ENCODE peak calls at places on chromosomes 12 and 14, in eight cellular contexts. W, A, Y, B, I, P, L and R are unnamed samples.
A peak's percentile ranks its signal among the peaks of the same experiment; 100 is the strongest.

GRCh38 chr14:63565448-63565847 is 22.3 kb upstream of the PPP2R5E start:
- DNase-seq in I (no peak), B (no peak), P (no peak), L (no peak), Y (no peak), A (no peak), W (no peak), R (no peak)

GRCh38 chr12:84891106-84891838 is 21.3 kb downstream of the SLC6A15 start:
- DNase-seq in A (no peak), Y (no peak), P (no peak), L (no peak), I (no peak), W (peak; percentile 32), B (peak; percentile 36), R (peak; percentile 12)

GRCh38 chr12:189622-189962 is 24.4 kb downstream of the SLC6A12 start:
- DNase-seq in A (no peak), W (no peak), B (no peak), Y (no peak), L (no peak), I (no peak), P (no peak), R (no peak)

GRCh38 chr14:100246809-100247428 is 8.0 kb downstream of the YY1 start:
- DNase-seq in I (peak; percentile 39), W (peak; percentile 47), P (no peak), L (no peak), A (no peak), B (peak; percentile 63), Y (no peak), R (peak; percentile 34)

GRCh38 chr14:89225607-89226006 is 191.4 kb downstream of the FOXN3 start:
- DNase-seq in Y (no peak), A (no peak), I (no peak), P (no peak), W (no peak), L (no peak), B (no peak), R (no peak)

GRCh38 chr14:68780358-68781160 is 12.3 kb downstream of the ZFP36L1 start:
- DNase-seq in B (peak; percentile 72), P (no peak), I (peak; percentile 88), A (peak; percentile 69), W (peak; percentile 62), L (peak; percentile 86), Y (peak; percentile 50), R (peak; percentile 75)

GRCh38 chr12:48779869-48780268 is 9.0 kb downstream of the ADCY6 start:
- DNase-seq in Y (no peak), L (peak; percentile 87), W (peak; percentile 62), I (no peak), B (peak; percentile 60), A (no peak), P (peak; percentile 45), R (peak; percentile 44)

GRCh38 chr14:99158150-99158549 is 113.8 kb downstream of the BCL11B start:
- DNase-seq in I (no peak), P (no peak), L (no peak), Y (no peak), B (no peak), W (no peak), A (no peak), R (peak; percentile 13)

GRCh38 chr14:71143391-71144290 is 236.4 kb downstream of the PCNX1 start:
- DNase-seq in P (no peak), A (no peak), I (no peak), B (peak; percentile 76), W (peak; percentile 80), L (no peak), Y (no peak), R (peak; percentile 80)

GRCh38 chr12:14362347-14362746 is 3.1 kb upstream of the ATF7IP start:
- DNase-seq in Y (no peak), B (no peak), A (no peak), I (no peak), P (no peak), W (no peak), L (no peak), R (no peak)

GRCh38 chr12:45557020-45557419 is 172.5 kb upstream of the ARID2 start:
- DNase-seq in L (no peak), W (no peak), A (no peak), Y (no peak), I (no peak), B (no peak), P (no peak), R (no peak)

GRCh38 chr12:26651036-26651435 is 182.0 kb downstream of the ITPR2 start:
- DNase-seq in B (no peak), Y (no peak), L (no peak), A (no peak), I (no peak), P (no peak), W (no peak), R (no peak)

GRCh38 chr12:26654623-26655022 is 178.4 kb downstream of the ITPR2 start:
- DNase-seq in A (no peak), P (no peak), W (no peak), Y (no peak), I (no peak), B (no peak), L (no peak), R (no peak)

GRCh38 chr12:26648584-26648983 is 184.4 kb downstream of the ITPR2 start:
- DNase-seq in B (peak; percentile 78), I (no peak), L (no peak), P (peak; percentile 85), A (no peak), W (peak; percentile 95), Y (no peak), R (peak; percentile 92)

GRCh38 chr12:26648999-26649398 is 184.0 kb downstream of the ITPR2 start:
- DNase-seq in W (no peak), Y (no peak), I (no peak), L (no peak), P (no peak), B (no peak), A (no peak), R (no peak)

GRCh38 chr12:26651566-26652188 is 181.3 kb downstream of the ITPR2 start:
- DNase-seq in A (no peak), L (no peak), B (peak; percentile 79), I (peak; percentile 45), Y (no peak), P (no peak), W (peak; percentile 88), R (peak; percentile 78)
- H3K4me3 ChIP-seq in A (no peak overlapping the region), L (no peak overlapping the region), B (no peak overlapping the region), I (no peak overlapping the region), Y (no peak overlapping the region), P (no peak overlapping the region), W (no peak overlapping the region), R (no peak overlapping the region)

GRCh38 chr12:116687888-116688287 is 50.0 kb downstream of the SPRING1 start:
- DNase-seq in P (no peak), B (no peak), I (peak; percentile 74), L (peak; percentile 54), A (no peak), W (no peak), Y (peak; percentile 46), R (no peak)
- TF ChIP-seq CTCF in P (peak; percentile 61), B (peak; percentile 45), I (peak; percentile 90), L (peak; percentile 56), A (peak; percentile 56), W (peak; percentile 30), Y (peak; percentile 29), R (peak; percentile 35)

GRCh38 chr14:101583006-101583708 is 21.9 kb downstream of the DIO3 start:
- DNase-seq in L (no peak), Y (no peak), A (peak; percentile 38), I (no peak), W (no peak), B (no peak), P (no peak), R (no peak)

GRCh38 chr14:101585211-101585610 is 23.9 kb downstream of the DIO3 start:
- DNase-seq in I (no peak), L (no peak), A (no peak), W (no peak), B (no peak), Y (no peak), P (no peak), R (no peak)

GRCh38 chr14:101583709-101584048 is 22.4 kb downstream of the DIO3 start:
- DNase-seq in B (no peak), Y (no peak), A (no peak), W (no peak), L (no peak), I (no peak), P (no peak), R (no peak)

GRCh38 chr14:101582294-101582693 is 21.0 kb downstream of the DIO3 start:
- DNase-seq in P (no peak), I (no peak), W (no peak), L (no peak), A (no peak), B (no peak), Y (no peak), R (no peak)

DNA sequence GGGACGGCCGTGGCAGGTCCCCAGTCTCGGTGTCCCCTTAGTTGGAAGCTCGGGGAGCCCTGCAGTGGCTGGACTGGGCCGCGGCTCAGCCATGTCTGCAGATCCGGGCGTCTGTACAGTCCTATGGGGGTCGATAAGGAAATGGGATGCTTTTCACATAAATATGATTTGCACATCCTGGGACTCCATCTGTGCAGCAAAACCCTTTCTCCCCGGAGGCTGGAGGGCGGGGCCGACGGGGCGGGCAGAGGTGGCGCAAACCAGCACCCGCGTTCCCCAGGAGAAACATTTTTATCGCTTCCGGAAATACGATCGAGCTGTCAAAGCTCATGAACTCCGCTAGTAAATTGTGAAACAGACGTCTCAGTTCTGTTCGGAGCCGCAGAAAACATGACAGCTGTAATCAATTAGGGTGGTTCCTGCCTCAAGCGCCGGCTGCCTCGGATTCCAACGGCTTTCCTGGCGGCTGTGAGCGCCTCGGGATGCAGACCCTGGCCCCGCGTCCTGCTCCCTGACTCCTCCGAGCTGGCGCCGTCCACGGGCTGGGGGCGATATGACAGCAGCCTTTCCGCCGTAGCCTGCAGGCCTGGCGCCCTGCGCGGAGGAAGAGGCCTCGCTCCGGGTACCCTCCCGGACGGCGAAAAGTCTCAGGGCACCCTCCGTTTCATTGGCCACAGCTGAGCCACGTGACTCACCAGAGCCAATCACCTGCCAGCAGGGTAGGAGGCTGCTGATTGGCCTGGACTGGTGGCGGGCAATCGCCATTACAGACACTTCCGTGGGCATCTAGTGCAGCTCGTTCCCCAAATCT is 23.0 kb downstream of the DIO3 start:
- DNase-seq in W (no peak), B (peak; percentile 81), L (peak; percentile 39), A (peak; percentile 54), I (no peak), P (peak; percentile 1), Y (peak; percentile 45), R (peak; percentile 84)
- H3K4me3 ChIP-seq in W (no peak overlapping the region), B (peak overlapping the region; percentile 39), L (no peak overlapping the region), A (no peak overlapping the region), I (no peak overlapping the region), P (peak overlapping the region; percentile 44), Y (peak overlapping the region; percentile 25), R (peak overlapping the region; percentile 30)

GRCh38 chr12:95577820-95578219 is 26.5 kb upstream of the USP44 start:
- DNase-seq in A (no peak), Y (no peak), B (no peak), I (no peak), P (no peak), W (no peak), L (no peak), R (no peak)

GRCh38 chr12:95583933-95584332 is 32.7 kb upstream of the USP44 start:
- DNase-seq in P (no peak), W (no peak), I (no peak), L (no peak), Y (no peak), B (no peak), A (no peak), R (no peak)

GRCh38 chr12:95582230-95583058 is 31.2 kb upstream of the USP44 start:
- DNase-seq in B (peak; percentile 40), P (no peak), Y (no peak), L (no peak), W (peak; percentile 77), A (no peak), I (no peak), R (peak; percentile 52)
- TF ChIP-seq CTCF in B (peak; percentile 49), P (peak; percentile 48), Y (peak; percentile 46), L (peak; percentile 81), W (peak; percentile 85), A (peak; percentile 45), I (peak; percentile 31), R (peak; percentile 64)